ENCODE peak calls at places on chromosomes 12 and 14, in five cellular contexts. O is HepG2, B is A549, G is IMR-90, V is K562. T is an unnamed sample.

GRCh38 chr12:106078358-106079025 is 60.3 kb downstream of the NUAK1 start:
- DNase-seq in O (no peak), B (peak; percentile 59), G (peak; percentile 64), V (no peak), T (no peak)

GRCh38 chr12:110536834-110537604 is 34.9 kb downstream of the RAD9B start:
- DNase-seq in O (no peak), B (no peak), G (peak; percentile 11), V (no peak), T (no peak)

GRCh38 chr12:111767362-111768158 is 827 bp downstream of the ALDH2 start:
- DNase-seq in O (peak; percentile 31), B (peak; percentile 67), G (peak; percentile 40), V (no peak), T (no peak)

GRCh38 chr14:22955702-22956575 is 951 bp downstream of the HAUS4 start:
- DNase-seq in O (peak; percentile 48), B (no peak), G (no peak), V (peak; percentile 57), T (no peak)

GRCh38 chr12:64392221-64392620 is 1.7 kb upstream of the C12orf56 start:
- DNase-seq in O (no peak), B (peak; percentile 74), G (peak; percentile 56), V (peak; percentile 40), T (no peak)

GRCh38 chr12:5785601-5786000 is 159.5 kb downstream of the ANO2 start:
- DNase-seq in O (no peak), B (no peak), G (no peak), V (no peak), T (no peak)

GRCh38 chr14:105267820-105268548 is 19.7 kb downstream of the BTBD6 start:
- DNase-seq in O (no peak), B (peak; percentile 36), G (no peak), V (no peak), T (no peak)

GRCh38 chr12:46388427-46388992 is 15.9 kb upstream of the SLC38A2 start:
- DNase-seq in O (no peak), B (no peak), G (peak; percentile 71), V (no peak), T (peak; percentile 75)

GRCh38 chr14:24283796-24284460 is 12.5 kb upstream of the RABGGTA start:
- DNase-seq in O (no peak), B (no peak), G (no peak), V (no peak), T (no peak)

GRCh38 chr12:82121545-82121944 is 236.6 kb downstream of the CCDC59 start:
- DNase-seq in O (no peak), B (no peak), G (no peak), V (no peak), T (no peak)

GRCh38 chr12:57616383-57617101 is 5.3 kb downstream of the ARHGEF25 start:
- DNase-seq in O (no peak), B (no peak), G (peak; percentile 62), V (no peak), T (no peak)

GRCh38 chr12:51686727-51687126 is 95.7 kb downstream of the SCN8A start:
- DNase-seq in O (no peak), B (no peak), G (peak; percentile 42), V (no peak), T (no peak)

GRCh38 chr14:68518180-68518579 is 274.7 kb downstream of the ZFP36L1 start:
- DNase-seq in O (peak; percentile 41), B (no peak), G (no peak), V (no peak), T (no peak)

GRCh38 chr12:104064842-104065441 is 611 bp downstream of the HCFC2 start:
- DNase-seq in O (no peak), B (peak; percentile 19), G (no peak), V (peak; percentile 48), T (no peak)

GRCh38 chr12:111868676-111869588 is 26.9 kb downstream of the MAPKAPK5 start:
- DNase-seq in O (no peak), B (no peak), G (no peak), V (no peak), T (no peak)

GRCh38 chr12:89671469-89671868 is 37.2 kb downstream of the ATP2B1 start:
- DNase-seq in O (no peak), B (no peak), G (peak; percentile 64), V (no peak), T (no peak)

GRCh38 chr12:40993158-40993557 is 195.0 kb upstream of the PDZRN4 start:
- DNase-seq in O (no peak), B (no peak), G (no peak), V (no peak), T (no peak)

GRCh38 chr12:92899388-92900001 is 29.6 kb downstream of the EEA1 start:
- DNase-seq in O (peak; percentile 85), B (peak; percentile 96), G (peak; percentile 99), V (no peak), T (no peak)

GRCh38 chr14:73567951-73568885 is 795 bp upstream of the ACOT2 start:
- DNase-seq in O (peak; percentile 46), B (no peak), G (peak; percentile 41), V (no peak), T (no peak)

GRCh38 chr14:86779416-86779815 is 1213.6 kb downstream of the GALC start:
- DNase-seq in O (no peak), B (no peak), G (peak; percentile 40), V (no peak), T (no peak)

GRCh38 chr14:64760146-64760755 is 56.0 kb downstream of the PLEKHG3 start:
- DNase-seq in O (peak; percentile 34), B (peak; percentile 76), G (peak; percentile 42), V (peak; percentile 64), T (no peak)

GRCh38 chr12:131454418-131455217 is 256.3 kb upstream of the SFSWAP start:
- DNase-seq in O (peak; percentile 60), B (peak; percentile 84), G (no peak), V (peak; percentile 76), T (no peak)

GRCh38 chr12:46459111-46459510 is 86.5 kb upstream of the SLC38A2 start:
- DNase-seq in O (no peak), B (no peak), G (peak; percentile 91), V (no peak), T (no peak)

GRCh38 chr14:34231626-34232025 is 230.4 kb downstream of the SPTSSA start:
- DNase-seq in O (no peak), B (no peak), G (no peak), V (no peak), T (no peak)

DNA sequence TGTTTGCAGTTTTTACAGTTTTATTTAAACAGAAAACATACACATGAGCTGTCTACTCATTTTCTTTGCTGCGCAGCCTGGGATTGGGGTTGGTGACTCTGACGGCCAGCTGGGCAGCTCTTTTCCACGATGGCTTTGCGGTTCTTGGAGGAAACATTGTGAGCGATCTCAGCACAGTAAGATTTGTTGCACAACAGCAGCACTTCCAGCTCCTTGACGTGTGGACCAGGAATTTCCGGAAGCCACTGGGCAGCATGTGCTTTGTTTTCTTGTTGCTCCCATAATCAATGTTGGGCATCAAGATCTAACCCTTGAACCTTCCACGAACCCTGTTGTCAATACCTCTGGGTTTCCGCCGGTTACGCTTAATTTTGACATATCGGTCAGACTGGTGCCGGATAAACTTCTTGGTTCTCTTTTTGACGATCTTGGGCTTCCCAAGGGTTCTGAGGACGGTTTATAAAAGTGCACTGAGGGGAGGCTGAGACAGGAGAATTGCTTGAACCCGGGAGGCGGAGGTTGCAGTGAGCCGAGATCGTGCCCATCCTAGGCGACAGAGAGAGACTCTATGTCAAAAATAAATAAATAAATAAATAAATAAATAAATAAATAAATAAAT is 21.8 kb downstream of the FKBP11 start:
- DNase-seq in O (no peak), B (no peak), G (peak; percentile 32), V (no peak), T (no peak)
- TF ChIP-seq SMC3 in O (no peak), B (no peak), G (no peak), V (no peak), T (no peak)

DNA sequence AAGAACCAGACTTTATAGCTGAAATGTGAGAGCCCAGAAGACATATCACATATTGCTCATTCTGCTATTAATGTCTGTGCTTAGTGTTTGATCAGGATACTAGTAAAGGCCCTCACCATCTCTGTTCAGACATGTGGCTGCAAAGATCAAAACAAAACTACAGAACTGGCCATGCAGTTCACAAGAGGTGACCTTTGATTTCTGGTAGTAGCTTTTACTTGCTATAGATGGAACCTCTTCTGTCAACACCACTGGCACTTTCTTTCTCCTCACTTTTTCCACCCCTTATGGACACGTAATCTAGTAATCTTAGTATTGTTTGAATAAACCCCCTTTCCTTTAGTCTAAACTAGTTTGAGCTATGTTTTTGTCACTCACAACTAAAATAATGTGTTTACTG is 214.8 kb downstream of the EPS8 start:
- DNase-seq in O (peak; percentile 20), B (no peak), G (no peak), V (no peak), T (no peak)
- TF ChIP-seq CEBPB in O (no peak), B (no peak), G (no peak), V (no peak), T (no peak)

GRCh38 chr12:26114720-26115406 is 10.0 kb downstream of the BHLHE41 start:
- DNase-seq in O (no peak), B (no peak), G (no peak), V (no peak), T (no peak)

GRCh38 chr12:26112232-26112631 is 12.6 kb downstream of the BHLHE41 start:
- DNase-seq in O (no peak), B (no peak), G (no peak), V (no peak), T (no peak)

GRCh38 chr12:26112703-26113147 is 12.1 kb downstream of the BHLHE41 start:
- DNase-seq in O (no peak), B (no peak), G (peak; percentile 22), V (no peak), T (no peak)

GRCh38 chr12:26113853-26114719 is 10.8 kb downstream of the BHLHE41 start:
- DNase-seq in O (peak; percentile 88), B (peak; percentile 91), G (peak; percentile 82), V (peak; percentile 88), T (no peak)

GRCh38 chr12:26113194-26113654 is 11.6 kb downstream of the BHLHE41 start:
- DNase-seq in O (no peak), B (no peak), G (no peak), V (no peak), T (no peak)
- TF ChIP-seq SMC3 in O (no peak), B (no peak), G (no peak), V (no peak), T (no peak)

GRCh38 chr14:21096889-21097615 is 1.4 kb downstream of the ZNF219 start:
- DNase-seq in O (no peak), B (no peak), G (no peak), V (no peak), T (no peak)

GRCh38 chr14:21096438-21096837 is 2.0 kb downstream of the ZNF219 start:
- DNase-seq in O (no peak), B (no peak), G (no peak), V (no peak), T (no peak)

GRCh38 chr14:21098134-21098891 is at the start of gene ZNF219:
- DNase-seq in O (peak; percentile 74), B (peak; percentile 73), G (peak; percentile 27), V (peak; percentile 58), T (no peak)

GRCh38 chr14:21098892-21099595 is 589 bp upstream of the ZNF219 start:
- DNase-seq in O (no peak), B (no peak), G (no peak), V (no peak), T (no peak)

GRCh38 chr14:21097616-21098133 is 780 bp downstream of the ZNF219 start:
- DNase-seq in O (no peak), B (no peak), G (no peak), V (peak; percentile 21), T (no peak)
- TF ChIP-seq CEBPB in O (no peak), B (no peak), G (no peak), V (no peak), T (no peak)

T was measured in GM12878.